ENCODE peak calls at places on chromosomes 12 and 14, in five cellular contexts. Z, P, S, U and G are unnamed samples.

GRCh38 chr12:52205584-52206308 is 13.9 kb upstream of the KRT80 start:
- DNase-seq in P (no peak), S (no peak), Z (no peak), U (no peak), G (no peak)

GRCh38 chr12:103880299-103881142 is 39.5 kb upstream of the NT5DC3 start:
- DNase-seq in S (no peak), Z (no peak), P (no peak), U (no peak), G (no peak)

GRCh38 chr12:77218278-77218677 is 152.9 kb upstream of the E2F7 start:
- DNase-seq in P (no peak), S (no peak), U (no peak), Z (no peak), G (no peak)

GRCh38 chr12:104569348-104570173 is 112.8 kb downstream of the CHST11 start:
- DNase-seq in P (no peak), U (no peak), Z (peak), S (no peak), G (peak)

GRCh38 chr14:39266589-39266870 is 32.8 kb downstream of the MIA2 start:
- DNase-seq in S (peak), Z (no peak), U (no peak), P (no peak), G (peak)

GRCh38 chr12:124512667-124513296 is 54.6 kb downstream of the NCOR2 start:
- DNase-seq in Z (no peak), U (peak), S (peak), P (peak), G (no peak)

GRCh38 chr12:108930756-108931155 is 50.9 kb downstream of the DAO start:
- DNase-seq in S (no peak), Z (no peak), U (no peak), P (no peak), G (no peak)

GRCh38 chr14:61671086-61671485 is 24.2 kb upstream of the HIF1A start:
- DNase-seq in S (no peak), Z (peak), P (no peak), U (no peak), G (no peak)

GRCh38 chr12:32768518-32768917 is 12.8 kb upstream of the YARS2 start:
- DNase-seq in P (no peak), S (no peak), U (no peak), Z (no peak), G (no peak)

GRCh38 chr14:51006781-51007211 is 62.5 kb upstream of the PYGL start:
- DNase-seq in U (no peak), S (no peak), P (peak), Z (no peak), G (no peak)

GRCh38 chr14:24943024-24943423 is 106.9 kb downstream of the STXBP6 start:
- DNase-seq in S (no peak), U (no peak), P (peak), Z (no peak), G (no peak)

GRCh38 chr12:108295631-108296030 is 43.5 kb downstream of the CMKLR1 start:
- DNase-seq in S (no peak), Z (no peak), U (no peak), P (no peak), G (no peak)

GRCh38 chr14:85308531-85309300 is 221.2 kb upstream of the FLRT2 start:
- DNase-seq in U (no peak), P (no peak), Z (no peak), S (no peak), G (no peak)

GRCh38 chr12:107200394-107200793 is 107.0 kb upstream of the CRY1 start:
- DNase-seq in U (peak), S (no peak), P (peak), Z (no peak), G (no peak)

GRCh38 chr12:22569253-22569652 is 24.9 kb upstream of the C2CD5 start:
- DNase-seq in S (no peak), U (no peak), Z (no peak), P (no peak), G (no peak)

GRCh38 chr12:101675555-101675954 is 21.9 kb upstream of the CHPT1 start:
- DNase-seq in S (no peak), U (no peak), Z (no peak), P (no peak), G (no peak)

GRCh38 chr14:69044965-69045555 is 66.0 kb upstream of the ACTN1 start:
- DNase-seq in Z (no peak), U (no peak), P (peak), S (no peak), G (no peak)

GRCh38 chr14:28778718-28779117 is 12.1 kb downstream of the FOXG1 start:
- DNase-seq in U (no peak), S (no peak), Z (no peak), P (no peak), G (no peak)

GRCh38 chr14:69132513-69133181 is 20.3 kb downstream of the DCAF5 start:
- DNase-seq in S (no peak), Z (no peak), U (no peak), P (no peak), G (no peak)

GRCh38 chr12:101823891-101824290 is 6.9 kb downstream of the GNPTAB start:
- DNase-seq in Z (peak), S (peak), U (peak), P (peak), G (peak)

GRCh38 chr12:109711596-109712461 is 1.8 kb upstream of the FAM222A start:
- DNase-seq in P (no peak), Z (no peak), U (no peak), S (peak), G (no peak)

GRCh38 chr12:57764662-57765002 is 2.2 kb downstream of the CYP27B1 start:
- DNase-seq in Z (no peak), S (no peak), P (no peak), U (no peak), G (no peak)
- H3K9ac ChIP-seq in Z (no peak), S (peak), P (peak), U (peak), G (no peak)

GRCh38 chr12:67981236-67982164 is 7.7 kb upstream of the IFNG-AS1 start:
- DNase-seq in S (no peak), P (peak), U (peak), Z (no peak), G (no peak)
- H3K9ac ChIP-seq in S (no peak), P (no peak), U (peak), Z (no peak), G (no peak)

DNA sequence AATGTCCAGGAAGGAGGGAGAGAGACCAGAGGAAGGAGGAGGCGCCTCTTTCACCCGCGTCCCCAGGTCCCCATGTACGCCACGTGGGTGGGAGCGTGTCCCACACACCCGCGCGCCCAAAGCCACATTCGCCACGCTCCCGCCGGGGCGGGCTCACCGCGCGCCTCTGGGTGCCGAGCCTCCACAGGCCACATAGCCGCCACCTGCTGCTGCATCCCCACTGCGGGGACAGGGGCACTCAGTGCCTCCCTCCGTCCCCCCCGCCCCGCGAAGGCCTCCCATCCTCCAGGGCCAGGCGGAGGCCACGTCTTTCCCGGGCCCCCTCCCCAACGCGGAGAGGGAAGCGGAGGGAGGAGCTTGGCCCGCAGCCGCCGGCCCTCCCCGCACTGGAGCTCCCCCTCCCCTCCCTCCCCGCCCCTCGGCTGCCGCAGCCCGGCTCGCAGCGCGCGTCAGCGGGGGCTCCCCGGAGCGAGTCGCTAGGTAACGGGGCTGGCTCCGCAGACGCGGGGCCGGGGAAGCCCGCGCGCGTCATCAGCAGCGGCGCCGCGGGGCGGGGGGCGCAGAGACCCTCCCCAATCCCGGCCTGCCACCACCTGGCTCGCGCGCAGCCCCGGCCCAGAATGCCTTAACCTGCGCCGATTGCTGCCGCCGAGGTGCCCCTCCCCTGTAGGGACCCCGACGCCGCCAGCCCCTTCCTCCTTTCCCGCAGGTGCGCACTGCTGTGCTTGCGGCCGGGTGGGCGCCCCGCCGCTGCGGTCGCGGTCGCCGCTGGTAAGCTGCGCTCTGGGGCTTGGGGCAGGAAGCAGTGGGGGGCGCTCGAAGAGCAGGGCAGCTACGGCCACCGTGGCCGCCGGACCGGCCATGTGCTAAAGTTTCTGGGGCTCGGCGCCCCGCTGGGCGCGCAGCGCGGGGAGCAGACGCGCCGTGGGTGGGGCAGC is 532 bp upstream of the TUNAR start:
- DNase-seq in Z (no peak), U (no peak), S (no peak), P (no peak), G (no peak)
- H3K9ac ChIP-seq in Z (no peak), U (no peak), S (no peak), P (no peak), G (no peak)

DNA sequence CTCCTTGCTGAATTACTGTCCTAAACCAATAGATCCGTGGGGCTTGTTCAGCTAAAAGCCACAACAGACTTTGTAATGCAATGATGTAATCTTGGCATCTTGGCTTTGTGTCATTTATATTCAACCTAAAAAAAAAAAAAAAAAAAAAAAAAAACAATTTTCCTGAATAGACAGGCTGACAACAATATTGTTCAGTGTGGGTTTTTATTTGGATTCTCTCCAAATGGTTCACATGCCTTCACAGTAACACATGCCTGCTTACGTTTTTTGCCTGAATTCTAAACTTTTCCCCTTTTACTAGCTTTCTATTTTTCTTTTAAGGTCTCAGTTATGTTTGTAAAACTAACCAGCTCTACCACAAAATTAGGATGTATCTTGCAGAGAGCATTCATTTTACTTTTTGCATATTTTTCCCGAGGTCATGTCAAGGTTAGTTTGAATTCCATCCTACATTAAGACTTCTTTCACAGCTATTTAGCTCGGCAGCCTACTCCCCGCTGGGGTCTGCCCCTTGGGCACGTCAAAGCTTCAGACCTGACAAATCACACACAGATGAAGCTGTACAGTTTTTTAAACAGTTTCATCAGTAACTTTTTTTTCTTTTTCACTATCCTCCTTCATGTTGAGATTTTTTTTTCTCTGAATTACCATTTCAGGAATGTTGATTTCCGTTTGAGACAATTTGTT is 213.7 kb upstream of the NPAS3 start:
- DNase-seq in P (peak), S (no peak), Z (no peak), U (no peak), G (no peak)
- H3K9ac ChIP-seq in P (no peak), S (no peak), Z (no peak), U (no peak), G (no peak)

GRCh38 chr12:46494424-46494823 is 121.9 kb upstream of the SLC38A2 start:
- DNase-seq in S (no peak), U (no peak), Z (no peak), P (peak), G (no peak)
- H3K9ac ChIP-seq in S (no peak), U (no peak), Z (no peak), P (peak), G (no peak)